ENCODE peak calls at places on chromosomes 3 and 15, in seven cellular contexts. One of them, this sample, is unnamed. For H3K27me3, the result is how much of the 10 kb centered on the place peaks cover.

GRCh38 chr3:123104550-123104949 is 37.7 kb downstream of the PDIA5 start:
- DNase-seq in Peyer's patch: no peak
- DNase-seq in GM23338: no peak
- DNase-seq in left lung: no peak
- DNase-seq in tibial artery: no peak
- DNase-seq in heart left ventricle: no peak
- DNase-seq in Caco-2: no peak
- DNase-seq in this sample: no peak

GRCh38 chr15:58793862-58794261 is 22.8 kb downstream of the MINDY2 start:
- DNase-seq in left lung: no peak
- DNase-seq in heart left ventricle: peak
- DNase-seq in GM23338: peak
- DNase-seq in Caco-2: peak
- DNase-seq in tibial artery: no peak
- DNase-seq in Peyer's patch: no peak
- DNase-seq in this sample: no peak

GRCh38 chr15:77818484-77819270 is 186.0 kb upstream of the LINGO1 start:
- DNase-seq in left lung: no peak
- DNase-seq in tibial artery: no peak
- DNase-seq in heart left ventricle: no peak
- DNase-seq in Peyer's patch: no peak
- DNase-seq in Caco-2: no peak
- DNase-seq in GM23338: peak
- DNase-seq in this sample: no peak

GRCh38 chr3:67655364-67656121 is 1.1 kb upstream of the SUCLG2 start:
- DNase-seq in Peyer's patch: peak
- DNase-seq in heart left ventricle: peak
- DNase-seq in tibial artery: no peak
- DNase-seq in left lung: peak
- DNase-seq in Caco-2: peak
- DNase-seq in GM23338: no peak
- DNase-seq in this sample: peak

GRCh38 chr15:33152502-33153109 is 41.9 kb downstream of the FMN1 start:
- DNase-seq in heart left ventricle: no peak
- DNase-seq in left lung: no peak
- DNase-seq in Caco-2: no peak
- DNase-seq in tibial artery: no peak
- DNase-seq in GM23338: no peak
- DNase-seq in Peyer's patch: no peak
- DNase-seq in this sample: no peak

GRCh38 chr3:56923546-56924224 is 121.9 kb upstream of the ARHGEF3 start:
- DNase-seq in GM23338: peak
- DNase-seq in heart left ventricle: peak
- DNase-seq in tibial artery: no peak
- DNase-seq in left lung: no peak
- DNase-seq in Caco-2: no peak
- DNase-seq in Peyer's patch: peak
- DNase-seq in this sample: no peak

GRCh38 chr3:71395927-71396695 is 187.4 kb downstream of the FOXP1 start:
- DNase-seq in left lung: no peak
- DNase-seq in tibial artery: no peak
- DNase-seq in heart left ventricle: no peak
- DNase-seq in Peyer's patch: no peak
- DNase-seq in Caco-2: no peak
- DNase-seq in GM23338: no peak
- DNase-seq in this sample: no peak

GRCh38 chr3:70982700-70983140 is 600.8 kb downstream of the FOXP1 start:
- DNase-seq in tibial artery: peak
- DNase-seq in Peyer's patch: no peak
- DNase-seq in left lung: peak
- DNase-seq in heart left ventricle: peak
- DNase-seq in Caco-2: no peak
- DNase-seq in GM23338: peak
- DNase-seq in this sample: peak

GRCh38 chr15:62619526-62619925 is 423.0 kb upstream of the TPM1 start:
- DNase-seq in tibial artery: no peak
- DNase-seq in GM23338: no peak
- DNase-seq in left lung: no peak
- DNase-seq in Peyer's patch: no peak
- DNase-seq in Caco-2: no peak
- DNase-seq in heart left ventricle: no peak
- DNase-seq in this sample: no peak

GRCh38 chr15:94555842-94556516 is 324.6 kb downstream of the MCTP2 start:
- DNase-seq in Peyer's patch: no peak
- DNase-seq in GM23338: no peak
- DNase-seq in heart left ventricle: no peak
- DNase-seq in Caco-2: no peak
- DNase-seq in left lung: no peak
- DNase-seq in tibial artery: no peak
- DNase-seq in this sample: no peak

GRCh38 chr3:45333549-45333948 is 54.8 kb upstream of the LARS2 start:
- DNase-seq in tibial artery: no peak
- DNase-seq in GM23338: no peak
- DNase-seq in heart left ventricle: no peak
- DNase-seq in left lung: no peak
- DNase-seq in Peyer's patch: no peak
- DNase-seq in Caco-2: no peak
- DNase-seq in this sample: no peak

GRCh38 chr3:55675478-55675877 is 188.4 kb upstream of the WNT5A start:
- DNase-seq in heart left ventricle: no peak
- DNase-seq in Peyer's patch: no peak
- DNase-seq in left lung: no peak
- DNase-seq in Caco-2: no peak
- DNase-seq in tibial artery: no peak
- DNase-seq in GM23338: no peak
- DNase-seq in this sample: no peak

GRCh38 chr3:150798122-150798618 is 35.2 kb upstream of the SIAH2 start:
- DNase-seq in Peyer's patch: no peak
- DNase-seq in left lung: no peak
- DNase-seq in GM23338: peak
- DNase-seq in tibial artery: no peak
- DNase-seq in heart left ventricle: no peak
- DNase-seq in Caco-2: no peak
- DNase-seq in this sample: no peak

GRCh38 chr3:63933459-63933858 is 21.3 kb upstream of the SCAANT1 start:
- DNase-seq in GM23338: no peak
- DNase-seq in tibial artery: no peak
- DNase-seq in left lung: no peak
- DNase-seq in heart left ventricle: no peak
- DNase-seq in Caco-2: no peak
- DNase-seq in Peyer's patch: no peak
- DNase-seq in this sample: no peak

GRCh38 chr3:47343471-47343971 is 37.3 kb upstream of the PTPN23 start:
- DNase-seq in left lung: no peak
- DNase-seq in GM23338: no peak
- DNase-seq in Caco-2: no peak
- DNase-seq in Peyer's patch: no peak
- DNase-seq in heart left ventricle: no peak
- DNase-seq in tibial artery: no peak
- DNase-seq in this sample: no peak

GRCh38 chr3:59608356-59608755 is 558.5 kb upstream of the CFAP20DC start:
- DNase-seq in heart left ventricle: no peak
- DNase-seq in Caco-2: no peak
- DNase-seq in Peyer's patch: no peak
- DNase-seq in GM23338: no peak
- DNase-seq in left lung: no peak
- DNase-seq in tibial artery: no peak
- DNase-seq in this sample: no peak

GRCh38 chr3:57966823-57967222 is 41.4 kb upstream of the FLNB start:
- DNase-seq in Caco-2: no peak
- DNase-seq in GM23338: no peak
- DNase-seq in left lung: no peak
- DNase-seq in tibial artery: no peak
- DNase-seq in heart left ventricle: no peak
- DNase-seq in Peyer's patch: no peak
- DNase-seq in this sample: no peak

GRCh38 chr3:13346481-13347389 is 73.4 kb downstream of the NUP210 start:
- DNase-seq in tibial artery: no peak
- DNase-seq in GM23338: peak
- DNase-seq in heart left ventricle: peak
- DNase-seq in Caco-2: no peak
- DNase-seq in left lung: peak
- DNase-seq in Peyer's patch: peak
- DNase-seq in this sample: no peak

GRCh38 chr3:110868106-110868505 is 203.5 kb upstream of the NECTIN3 start:
- DNase-seq in GM23338: no peak
- DNase-seq in left lung: no peak
- DNase-seq in Caco-2: no peak
- DNase-seq in tibial artery: no peak
- DNase-seq in heart left ventricle: no peak
- DNase-seq in Peyer's patch: no peak
- DNase-seq in this sample: no peak

GRCh38 chr3:141303481-141304223 is 64.7 kb upstream of the ZBTB38 start:
- DNase-seq in left lung: no peak
- DNase-seq in heart left ventricle: no peak
- DNase-seq in tibial artery: no peak
- DNase-seq in GM23338: peak
- DNase-seq in Peyer's patch: peak
- DNase-seq in Caco-2: peak
- DNase-seq in this sample: no peak

GRCh38 chr3:141307351-141308059 is 60.8 kb upstream of the ZBTB38 start:
- DNase-seq in Caco-2: no peak
- DNase-seq in tibial artery: no peak
- DNase-seq in GM23338: no peak
- DNase-seq in Peyer's patch: no peak
- DNase-seq in heart left ventricle: no peak
- DNase-seq in left lung: no peak
- DNase-seq in this sample: no peak

GRCh38 chr3:141306276-141306675 is 62.0 kb upstream of the ZBTB38 start:
- DNase-seq in GM23338: no peak
- DNase-seq in left lung: no peak
- DNase-seq in heart left ventricle: no peak
- DNase-seq in Peyer's patch: no peak
- DNase-seq in Caco-2: no peak
- DNase-seq in tibial artery: no peak
- DNase-seq in this sample: no peak

GRCh38 chr3:141306922-141307321 is 61.4 kb upstream of the ZBTB38 start:
- DNase-seq in Caco-2: no peak
- DNase-seq in left lung: no peak
- DNase-seq in tibial artery: no peak
- DNase-seq in GM23338: no peak
- DNase-seq in heart left ventricle: no peak
- DNase-seq in Peyer's patch: no peak
- DNase-seq in this sample: no peak

DNA sequence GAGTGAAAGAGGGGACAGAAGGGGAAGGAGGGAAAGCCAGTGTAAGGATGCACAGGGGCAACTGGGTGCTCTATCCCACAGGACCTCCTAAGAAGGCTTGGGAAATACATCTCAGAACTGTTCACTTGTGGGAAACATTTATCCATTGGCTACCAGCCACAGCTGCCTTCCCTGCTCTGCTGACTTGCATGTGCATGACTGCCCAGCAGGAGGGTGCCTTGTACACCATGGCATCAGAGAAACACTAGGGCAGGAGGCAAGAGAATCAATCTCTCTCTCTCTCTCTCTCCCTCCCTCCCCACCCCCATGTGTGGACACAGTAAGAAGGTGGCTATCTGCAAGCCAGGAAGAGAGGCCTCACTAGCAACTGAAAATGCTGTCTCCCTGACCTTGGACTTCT is 62.9 kb upstream of the ZBTB38 start:
- DNase-seq in tibial artery: no peak
- DNase-seq in heart left ventricle: no peak
- DNase-seq in Caco-2: no peak
- DNase-seq in left lung: no peak
- DNase-seq in Peyer's patch: no peak
- DNase-seq in GM23338: peak
- DNase-seq in this sample: no peak
- TF ChIP-seq CTCF in tibial artery: no peak
- TF ChIP-seq CTCF in heart left ventricle: no peak
- TF ChIP-seq CTCF in Caco-2: no peak
- TF ChIP-seq CTCF in left lung: no peak
- TF ChIP-seq CTCF in Peyer's patch: no peak
- TF ChIP-seq CTCF in GM23338: no peak
- TF ChIP-seq CTCF in this sample: no peak

DNA sequence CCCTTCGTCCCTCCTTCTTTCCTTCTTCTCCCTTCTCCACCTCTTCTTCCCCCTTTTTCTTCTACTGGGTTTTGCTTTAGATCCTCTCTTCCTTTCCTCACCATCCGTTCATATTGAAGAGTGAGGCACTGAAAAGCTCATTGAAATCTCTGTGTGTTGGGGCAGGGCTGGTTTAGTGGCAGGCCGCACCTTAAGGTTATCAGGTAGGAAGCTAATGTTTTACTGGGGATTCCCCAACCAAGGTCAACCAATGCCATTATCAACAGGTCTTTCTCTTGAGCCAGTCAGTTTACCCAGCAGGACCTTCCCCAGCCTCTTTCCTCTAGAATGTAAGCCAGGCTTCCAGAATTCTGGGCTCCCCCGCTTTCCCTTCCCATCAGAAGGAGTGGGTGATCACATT is 11.6 kb upstream of the VPS8 start:
- DNase-seq in tibial artery: no peak
- DNase-seq in heart left ventricle: no peak
- DNase-seq in Peyer's patch: no peak
- DNase-seq in left lung: no peak
- DNase-seq in Caco-2: no peak
- DNase-seq in GM23338: no peak
- DNase-seq in this sample: no peak
- H3K4me3 ChIP-seq in tibial artery: no peak
- H3K4me3 ChIP-seq in heart left ventricle: no peak
- H3K4me3 ChIP-seq in Peyer's patch: no peak
- H3K4me3 ChIP-seq in left lung: no peak
- H3K4me3 ChIP-seq in Caco-2: no peak
- H3K4me3 ChIP-seq in GM23338: no peak
- H3K4me3 ChIP-seq in this sample: no peak

GRCh38 chr3:51958603-51959521 is 3.7 kb downstream of the GPR62 start:
- DNase-seq in GM23338: no peak
- DNase-seq in left lung: no peak
- DNase-seq in Peyer's patch: no peak
- DNase-seq in heart left ventricle: peak
- DNase-seq in Caco-2: no peak
- DNase-seq in tibial artery: no peak
- DNase-seq in this sample: no peak
- H3K27me3 ChIP-seq in GM23338: under half
- H3K27me3 ChIP-seq in left lung: under half
- H3K27me3 ChIP-seq in Peyer's patch: under half
- H3K27me3 ChIP-seq in heart left ventricle: under half
- H3K27me3 ChIP-seq in Caco-2: under half
- H3K27me3 ChIP-seq in tibial artery: under half
- H3K27me3 ChIP-seq in this sample: under half

GRCh38 chr3:102526865-102527264 is 92.0 kb downstream of the ZPLD1 start:
- DNase-seq in GM23338: no peak
- DNase-seq in left lung: no peak
- DNase-seq in heart left ventricle: no peak
- DNase-seq in Peyer's patch: no peak
- DNase-seq in Caco-2: no peak
- DNase-seq in tibial artery: no peak
- DNase-seq in this sample: no peak

GRCh38 chr3:102531686-102532085 is 96.9 kb downstream of the ZPLD1 start:
- DNase-seq in Peyer's patch: no peak
- DNase-seq in GM23338: no peak
- DNase-seq in tibial artery: no peak
- DNase-seq in left lung: no peak
- DNase-seq in heart left ventricle: no peak
- DNase-seq in Caco-2: no peak
- DNase-seq in this sample: no peak

GRCh38 chr3:102530443-102531195 is 95.8 kb downstream of the ZPLD1 start:
- DNase-seq in tibial artery: no peak
- DNase-seq in left lung: no peak
- DNase-seq in Peyer's patch: no peak
- DNase-seq in GM23338: no peak
- DNase-seq in Caco-2: no peak
- DNase-seq in heart left ventricle: no peak
- DNase-seq in this sample: no peak

GRCh38 chr3:102528727-102529126 is 93.9 kb downstream of the ZPLD1 start:
- DNase-seq in tibial artery: no peak
- DNase-seq in Peyer's patch: no peak
- DNase-seq in left lung: no peak
- DNase-seq in GM23338: no peak
- DNase-seq in Caco-2: no peak
- DNase-seq in heart left ventricle: no peak
- DNase-seq in this sample: no peak

GRCh38 chr3:102529452-102529851 is 94.6 kb downstream of the ZPLD1 start:
- DNase-seq in left lung: no peak
- DNase-seq in Caco-2: no peak
- DNase-seq in tibial artery: no peak
- DNase-seq in Peyer's patch: no peak
- DNase-seq in heart left ventricle: no peak
- DNase-seq in GM23338: peak
- DNase-seq in this sample: no peak
- TF ChIP-seq CTCF in left lung: no peak
- TF ChIP-seq CTCF in Caco-2: peak
- TF ChIP-seq CTCF in tibial artery: no peak
- TF ChIP-seq CTCF in Peyer's patch: no peak
- TF ChIP-seq CTCF in heart left ventricle: peak
- TF ChIP-seq CTCF in GM23338: peak
- TF ChIP-seq CTCF in this sample: peak